ENCODE peak calls at places on chromosomes 2 and 18, in six cellular contexts. U is K562, R is GM12878, G is HepG2, D is SK-N-SH, L is H1. M is an unnamed sample.

GRCh38 chr2:58221909-58222308 is 19.2 kb downstream of the FANCL start:
- DNase-seq in D (no peak), U (no peak), R (no peak), L (no peak), G (no peak), M (no peak)

GRCh38 chr2:584863-585823 is 92.1 kb downstream of the TMEM18 start:
- DNase-seq in D (no peak), U (no peak), G (no peak), R (no peak), L (peak), M (no peak)

GRCh38 chr2:39252888-39253518 is 9.2 kb upstream of the CDKL4 start:
- DNase-seq in D (no peak), U (no peak), R (no peak), G (no peak), L (no peak), M (no peak)

GRCh38 chr2:111900859-111901258 is 2.5 kb downstream of the MERTK start:
- DNase-seq in G (peak), R (no peak), D (peak), U (no peak), L (peak), M (no peak)

GRCh38 chr18:10465157-10465990 is 10.9 kb downstream of the APCDD1 start:
- DNase-seq in D (no peak), G (no peak), U (no peak), L (no peak), R (no peak), M (no peak)

GRCh38 chr18:59744271-59744721 is 47.1 kb upstream of the CCBE1 start:
- DNase-seq in L (no peak), G (no peak), R (no peak), U (no peak), D (no peak), M (no peak)

GRCh38 chr18:47260138-47260923 is 8.9 kb upstream of the SKOR2 start:
- DNase-seq in R (no peak), G (peak), L (peak), U (peak), D (peak), M (no peak)

GRCh38 chr2:76391663-76392062 is 680.9 kb upstream of the GCFC2 start:
- DNase-seq in U (no peak), G (peak), L (no peak), D (no peak), R (no peak), M (no peak)

GRCh38 chr2:237191693-237192076 is 106.0 kb downstream of the COPS8 start:
- DNase-seq in U (no peak), G (no peak), D (no peak), L (no peak), R (no peak), M (no peak)

GRCh38 chr2:235537587-235537986 is 43.7 kb downstream of the AGAP1 start:
- DNase-seq in G (no peak), L (no peak), U (no peak), R (no peak), D (no peak), M (no peak)

DNA sequence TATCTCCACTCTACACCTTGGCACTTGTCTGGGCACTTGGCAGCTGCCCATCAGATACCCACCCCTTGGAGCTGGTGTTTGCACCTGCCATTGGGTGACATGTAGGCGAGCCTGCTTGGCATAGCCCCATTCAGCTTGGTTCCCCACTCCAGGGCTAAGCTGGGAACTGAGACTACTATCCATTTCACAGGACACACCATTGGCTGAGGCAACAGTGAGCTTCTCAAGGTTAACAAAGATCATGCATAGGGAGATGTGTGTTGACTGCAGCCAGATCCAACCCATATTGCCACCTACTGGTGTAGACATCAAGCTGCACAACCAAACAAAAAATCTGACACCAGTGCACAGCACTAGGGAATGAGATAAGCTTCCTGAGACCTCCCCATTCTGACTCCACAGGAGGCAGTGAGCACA is 1389.8 kb upstream of the TMEFF2 start:
- DNase-seq in D (peak), L (peak), R (no peak), U (no peak), G (peak), M (no peak)
- TF ChIP-seq GABPA in D (no peak), L (no peak), R (no peak), U (no peak), G (no peak), M (no peak)

DNA sequence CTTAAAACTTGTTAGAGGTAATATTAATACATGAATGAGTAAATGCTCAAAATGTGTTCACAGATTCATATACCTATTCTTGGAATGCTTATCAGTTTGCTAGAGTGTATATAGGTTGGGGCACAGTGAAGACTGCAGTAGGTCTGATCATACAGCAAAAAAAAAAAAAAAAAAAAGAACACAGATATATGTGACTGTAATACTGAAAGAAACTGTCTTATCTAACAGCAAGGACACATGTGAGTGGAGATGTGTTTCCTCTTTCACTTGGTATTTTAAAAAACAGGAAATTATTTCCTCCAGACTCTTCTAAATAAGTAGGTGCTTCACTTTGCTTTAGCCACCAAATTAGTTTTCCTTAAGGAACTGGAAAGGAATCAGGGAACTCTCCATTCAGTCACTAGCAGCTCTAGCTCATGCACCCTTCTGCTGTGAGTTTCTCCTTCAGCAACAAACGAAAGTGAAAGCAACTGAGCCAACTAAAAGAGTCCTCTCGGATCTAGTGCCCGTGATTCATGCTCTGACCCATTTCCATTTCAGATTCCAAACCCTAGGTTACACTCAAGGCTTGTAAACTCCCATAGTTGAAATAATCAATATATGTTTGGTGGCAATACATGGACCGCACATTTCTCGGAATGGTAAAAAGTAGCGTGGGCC is 98.5 kb downstream of the DSEL start:
- DNase-seq in G (peak), R (peak), U (no peak), L (no peak), D (no peak), M (no peak)
- TF ChIP-seq GABPA in G (no peak), R (no peak), U (no peak), L (no peak), D (no peak), M (no peak)

GRCh38 chr2:10658041-10658913 is 31.5 kb downstream of the NOL10 start:
- DNase-seq in D (no peak), U (no peak), G (no peak), R (no peak), L (no peak), M (no peak)
- TF ChIP-seq GABPA in D (no peak), U (no peak), G (no peak), R (no peak), L (no peak), M (no peak)

DNA sequence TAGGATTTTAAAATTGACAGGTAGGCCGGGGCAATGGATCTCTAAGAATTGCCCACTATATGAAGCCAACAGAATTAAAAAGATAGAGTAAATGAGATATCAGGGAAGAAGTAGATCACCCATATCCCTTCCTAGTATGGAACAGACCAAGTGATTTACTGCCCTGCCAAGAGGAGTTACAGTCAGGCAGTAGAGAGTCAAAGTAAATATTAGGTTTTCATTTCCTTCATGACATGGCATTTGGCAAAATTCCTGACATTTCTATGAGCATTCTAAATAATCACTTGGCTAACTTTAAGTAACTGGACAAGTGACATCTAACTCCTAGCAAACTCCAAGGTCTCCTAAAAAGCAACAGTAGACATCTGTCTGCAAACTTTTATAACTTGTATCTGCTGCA is 33.5 kb downstream of the GALNT5 start:
- DNase-seq in G (no peak), L (no peak), R (no peak), D (no peak), U (no peak), M (no peak)
- TF ChIP-seq GABPA in G (no peak), L (no peak), R (no peak), D (no peak), U (no peak), M (no peak)

GRCh38 chr2:221817052-221817451 is 244.9 kb upstream of the EPHA4 start:
- DNase-seq in G (no peak), L (no peak), R (no peak), D (no peak), U (no peak), M (no peak)
- TF ChIP-seq GABPA in G (no peak), L (no peak), R (no peak), D (no peak), U (no peak), M (no peak)